ENCODE peak calls at places on chromosome 13, in four cellular contexts. One of them, this sample, is unnamed.

GRCh38 chr13:36815069-36815468 is 4.0 kb upstream of the RFXAP start:
- DNase-seq in heart left ventricle: no peak
- DNase-seq in body of pancreas: no peak
- DNase-seq in A549: no peak
- DNase-seq in this sample: no peak

GRCh38 chr13:112103971-112104872 is 37.3 kb downstream of the SOX1 start:
- DNase-seq in A549: no peak
- DNase-seq in heart left ventricle: no peak
- DNase-seq in body of pancreas: no peak
- DNase-seq in this sample: no peak

GRCh38 chr13:43170497-43170896 is 147.1 kb downstream of the DNAJC15 start:
- DNase-seq in body of pancreas: no peak
- DNase-seq in heart left ventricle: no peak
- DNase-seq in A549: no peak
- DNase-seq in this sample: no peak

GRCh38 chr13:28719656-28720055 is 886 bp upstream of the SLC46A3 start:
- DNase-seq in body of pancreas: no peak
- DNase-seq in A549: no peak
- DNase-seq in heart left ventricle: no peak
- DNase-seq in this sample: no peak

GRCh38 chr13:93951153-93951552 is 528.3 kb downstream of the DCT start:
- DNase-seq in body of pancreas: no peak
- DNase-seq in heart left ventricle: no peak
- DNase-seq in A549: no peak
- DNase-seq in this sample: no peak

GRCh38 chr13:80528733-80529132 is 187.8 kb upstream of the SPRY2 start:
- DNase-seq in A549: no peak
- DNase-seq in heart left ventricle: no peak
- DNase-seq in body of pancreas: no peak
- DNase-seq in this sample: no peak

GRCh38 chr13:102401305-102401704 is 543 bp downstream of the FGF14 start:
- DNase-seq in body of pancreas: no peak
- DNase-seq in A549: no peak
- DNase-seq in heart left ventricle: no peak
- DNase-seq in this sample: no peak

GRCh38 chr13:27336005-27336673 is 65.5 kb downstream of the RASL11A start:
- DNase-seq in heart left ventricle: no peak
- DNase-seq in body of pancreas: no peak
- DNase-seq in A549: no peak
- DNase-seq in this sample: no peak

GRCh38 chr13:111919826-111920225 is 147.1 kb upstream of the SOX1 start:
- DNase-seq in body of pancreas: no peak
- DNase-seq in heart left ventricle: no peak
- DNase-seq in A549: no peak
- DNase-seq in this sample: no peak

GRCh38 chr13:113800576-113800926 is 41.5 kb downstream of the TMEM255B start:
- DNase-seq in A549: no peak
- DNase-seq in body of pancreas: no peak
- DNase-seq in heart left ventricle: no peak
- DNase-seq in this sample: peak; percentile 65

GRCh38 chr13:36293497-36293896 is 4.1 kb downstream of the CCDC169 start:
- DNase-seq in A549: no peak
- DNase-seq in heart left ventricle: no peak
- DNase-seq in body of pancreas: no peak
- DNase-seq in this sample: no peak

GRCh38 chr13:21100994-21101757 is 39.8 kb upstream of the LATS2 start:
- DNase-seq in body of pancreas: no peak
- DNase-seq in A549: no peak
- DNase-seq in heart left ventricle: no peak
- DNase-seq in this sample: no peak

GRCh38 chr13:24220086-24220703 is 59.7 kb downstream of the SPATA13 start:
- DNase-seq in A549: peak; percentile 46
- DNase-seq in body of pancreas: peak; percentile 83
- DNase-seq in heart left ventricle: no peak
- DNase-seq in this sample: no peak

GRCh38 chr13:59103004-59103768 is 1060.5 kb downstream of the DIAPH3 start:
- DNase-seq in A549: no peak
- DNase-seq in heart left ventricle: no peak
- DNase-seq in body of pancreas: no peak
- DNase-seq in this sample: no peak

GRCh38 chr13:79481685-79482052 is 714 bp downstream of the NDFIP2 start:
- DNase-seq in body of pancreas: peak; percentile 37
- DNase-seq in A549: no peak
- DNase-seq in heart left ventricle: no peak
- DNase-seq in this sample: no peak

GRCh38 chr13:102555914-102556553 is 40.8 kb upstream of the TPP2 start:
- DNase-seq in heart left ventricle: no peak
- DNase-seq in body of pancreas: no peak
- DNase-seq in A549: peak; percentile 15
- DNase-seq in this sample: no peak

GRCh38 chr13:76035711-76036110 is 399.6 kb downstream of the LMO7 start:
- DNase-seq in body of pancreas: no peak
- DNase-seq in A549: no peak
- DNase-seq in heart left ventricle: no peak
- DNase-seq in this sample: no peak

GRCh38 chr13:44432595-44432994 is 59.0 kb downstream of the SERP2 start:
- DNase-seq in heart left ventricle: no peak
- DNase-seq in A549: no peak
- DNase-seq in body of pancreas: no peak
- DNase-seq in this sample: no peak

GRCh38 chr13:98461525-98462240 is 115.2 kb downstream of the STK24 start:
- DNase-seq in heart left ventricle: no peak
- DNase-seq in body of pancreas: no peak
- DNase-seq in A549: no peak
- DNase-seq in this sample: no peak

GRCh38 chr13:30113983-30114491 is 193.3 kb downstream of the KATNAL1 start:
- DNase-seq in A549: no peak
- DNase-seq in body of pancreas: peak; percentile 62
- DNase-seq in heart left ventricle: no peak
- DNase-seq in this sample: no peak

GRCh38 chr13:92989301-92989700 is 237.3 kb upstream of the GPC6 start:
- DNase-seq in heart left ventricle: no peak
- DNase-seq in body of pancreas: no peak
- DNase-seq in A549: no peak
- DNase-seq in this sample: no peak

GRCh38 chr13:33446821-33447481 is 161.4 kb upstream of the STARD13 start:
- DNase-seq in A549: no peak
- DNase-seq in body of pancreas: peak; percentile 10
- DNase-seq in heart left ventricle: no peak
- DNase-seq in this sample: no peak

GRCh38 chr13:114118086-114118762 is 14.2 kb downstream of the RASA3 start:
- DNase-seq in heart left ventricle: peak; percentile 19
- DNase-seq in A549: no peak
- DNase-seq in body of pancreas: no peak
- DNase-seq in this sample: peak; percentile 28

GRCh38 chr13:20590568-20590967 is 23.6 kb downstream of the IFT88 start:
- DNase-seq in heart left ventricle: no peak
- DNase-seq in A549: no peak
- DNase-seq in body of pancreas: no peak
- DNase-seq in this sample: no peak

GRCh38 chr13:33494596-33495214 is 209.2 kb upstream of the STARD13 start:
- DNase-seq in body of pancreas: no peak
- DNase-seq in heart left ventricle: no peak
- DNase-seq in A549: no peak
- DNase-seq in this sample: no peak

GRCh38 chr13:102847272-102848234 is 1.7 kb downstream of the ERCC5 start:
- DNase-seq in heart left ventricle: no peak
- DNase-seq in A549: no peak
- DNase-seq in body of pancreas: peak; percentile 13
- DNase-seq in this sample: peak; percentile 77

GRCh38 chr13:50468849-50469669 is 374.4 kb downstream of the DLEU7 start:
- DNase-seq in A549: no peak
- DNase-seq in body of pancreas: no peak
- DNase-seq in heart left ventricle: no peak
- DNase-seq in this sample: no peak

GRCh38 chr13:50124536-50125305 is 109.5 kb downstream of the KCNRG start:
- DNase-seq in A549: peak; percentile 88
- DNase-seq in body of pancreas: peak; percentile 97
- DNase-seq in heart left ventricle: peak; percentile 79
- DNase-seq in this sample: peak; percentile 99

GRCh38 chr13:35723820-35724219 is 247.3 kb upstream of the MAB21L1 start:
- DNase-seq in A549: no peak
- DNase-seq in heart left ventricle: no peak
- DNase-seq in body of pancreas: no peak
- DNase-seq in this sample: no peak

GRCh38 chr13:20389696-20390525 is 135.7 kb downstream of the CRYL1 start:
- DNase-seq in body of pancreas: no peak
- DNase-seq in A549: no peak
- DNase-seq in heart left ventricle: no peak
- DNase-seq in this sample: no peak

GRCh38 chr13:95258619-95259194 is 42.5 kb downstream of the ABCC4 start:
- DNase-seq in heart left ventricle: no peak
- DNase-seq in body of pancreas: no peak
- DNase-seq in A549: peak; percentile 28
- DNase-seq in this sample: no peak

GRCh38 chr13:113088691-113089020 is 16.9 kb upstream of the F7 start:
- DNase-seq in body of pancreas: no peak
- DNase-seq in A549: no peak
- DNase-seq in heart left ventricle: peak; percentile 51
- DNase-seq in this sample: peak; percentile 41

GRCh38 chr13:108755084-108755483 is 125.7 kb downstream of the MYO16 start:
- DNase-seq in A549: no peak
- DNase-seq in body of pancreas: no peak
- DNase-seq in heart left ventricle: no peak
- DNase-seq in this sample: no peak

DNA sequence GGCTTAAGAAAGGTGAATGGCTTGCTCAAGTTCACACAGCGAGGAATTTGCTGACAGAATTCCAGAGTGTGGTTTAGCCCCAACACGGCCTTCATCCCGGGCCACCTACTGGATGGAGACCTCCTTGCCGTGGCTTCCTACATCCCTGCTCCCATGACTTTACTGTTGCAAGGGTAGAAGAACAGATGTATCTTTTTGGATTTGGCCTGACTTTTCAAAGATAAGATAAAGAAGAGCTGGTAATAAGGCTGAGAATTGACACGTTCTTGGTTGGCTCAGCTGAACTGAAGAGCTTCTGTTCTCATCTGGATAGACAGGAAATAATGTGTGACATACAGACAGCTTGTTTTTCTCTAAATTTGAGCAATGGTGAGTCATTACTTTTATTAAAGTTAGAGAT is 113.1 kb downstream of the KLF5 start:
- DNase-seq in body of pancreas: no peak
- DNase-seq in heart left ventricle: no peak
- DNase-seq in A549: no peak
- DNase-seq in this sample: no peak
- H3K4me1 ChIP-seq in body of pancreas: no peaks in the 10 kb centered on the region
- H3K4me1 ChIP-seq in heart left ventricle: no peaks in the 10 kb centered on the region
- H3K4me1 ChIP-seq in A549: peaks cover 19% of the 10 kb centered on the region
- H3K4me1 ChIP-seq in this sample: no peaks in the 10 kb centered on the region

GRCh38 chr13:83008496-83008895 is 873.8 kb downstream of the SLITRK1 start:
- DNase-seq in A549: no peak
- DNase-seq in body of pancreas: no peak
- DNase-seq in heart left ventricle: no peak
- DNase-seq in this sample: no peak
- TF ChIP-seq POLR2A in A549: no peak
- TF ChIP-seq POLR2A in body of pancreas: no peak
- TF ChIP-seq POLR2A in heart left ventricle: no peak
- TF ChIP-seq POLR2A in this sample: no peak

GRCh38 chr13:85379433-85379832 is 419.8 kb downstream of the SLITRK6 start:
- DNase-seq in heart left ventricle: no peak
- DNase-seq in A549: no peak
- DNase-seq in body of pancreas: no peak
- DNase-seq in this sample: no peak

GRCh38 chr13:85381082-85381481 is 418.1 kb downstream of the SLITRK6 start:
- DNase-seq in body of pancreas: no peak
- DNase-seq in heart left ventricle: no peak
- DNase-seq in A549: no peak
- DNase-seq in this sample: no peak

GRCh38 chr13:85373322-85373721 is 425.9 kb downstream of the SLITRK6 start:
- DNase-seq in A549: no peak
- DNase-seq in heart left ventricle: no peak
- DNase-seq in body of pancreas: no peak
- DNase-seq in this sample: no peak

GRCh38 chr13:85379991-85380390 is 419.2 kb downstream of the SLITRK6 start:
- DNase-seq in body of pancreas: no peak
- DNase-seq in A549: no peak
- DNase-seq in heart left ventricle: no peak
- DNase-seq in this sample: no peak

DNA sequence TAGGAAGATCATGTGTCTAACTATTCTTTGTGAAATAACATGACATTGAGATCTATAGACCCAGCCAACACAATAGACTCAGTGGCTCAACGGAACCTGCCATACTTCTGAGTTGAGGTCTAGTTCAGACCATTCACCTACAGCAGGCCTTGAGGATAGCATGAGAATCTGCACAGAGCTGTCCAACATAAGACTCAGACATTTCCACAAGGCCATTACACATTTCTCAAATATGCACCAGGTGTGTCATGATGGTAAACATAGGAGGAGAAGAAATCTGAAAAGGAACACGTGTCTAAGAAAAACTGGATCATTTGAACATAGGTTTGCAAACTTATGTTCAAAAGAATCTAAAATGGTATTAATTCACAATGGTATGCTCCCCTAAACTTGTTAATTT is 421.4 kb downstream of the SLITRK6 start:
- DNase-seq in heart left ventricle: no peak
- DNase-seq in body of pancreas: no peak
- DNase-seq in A549: no peak
- DNase-seq in this sample: no peak
- H3K4me1 ChIP-seq in heart left ventricle: no peaks in the 10 kb centered on the region
- H3K4me1 ChIP-seq in body of pancreas: no peaks in the 10 kb centered on the region
- H3K4me1 ChIP-seq in A549: no peaks in the 10 kb centered on the region
- H3K4me1 ChIP-seq in this sample: no peaks in the 10 kb centered on the region

DNA sequence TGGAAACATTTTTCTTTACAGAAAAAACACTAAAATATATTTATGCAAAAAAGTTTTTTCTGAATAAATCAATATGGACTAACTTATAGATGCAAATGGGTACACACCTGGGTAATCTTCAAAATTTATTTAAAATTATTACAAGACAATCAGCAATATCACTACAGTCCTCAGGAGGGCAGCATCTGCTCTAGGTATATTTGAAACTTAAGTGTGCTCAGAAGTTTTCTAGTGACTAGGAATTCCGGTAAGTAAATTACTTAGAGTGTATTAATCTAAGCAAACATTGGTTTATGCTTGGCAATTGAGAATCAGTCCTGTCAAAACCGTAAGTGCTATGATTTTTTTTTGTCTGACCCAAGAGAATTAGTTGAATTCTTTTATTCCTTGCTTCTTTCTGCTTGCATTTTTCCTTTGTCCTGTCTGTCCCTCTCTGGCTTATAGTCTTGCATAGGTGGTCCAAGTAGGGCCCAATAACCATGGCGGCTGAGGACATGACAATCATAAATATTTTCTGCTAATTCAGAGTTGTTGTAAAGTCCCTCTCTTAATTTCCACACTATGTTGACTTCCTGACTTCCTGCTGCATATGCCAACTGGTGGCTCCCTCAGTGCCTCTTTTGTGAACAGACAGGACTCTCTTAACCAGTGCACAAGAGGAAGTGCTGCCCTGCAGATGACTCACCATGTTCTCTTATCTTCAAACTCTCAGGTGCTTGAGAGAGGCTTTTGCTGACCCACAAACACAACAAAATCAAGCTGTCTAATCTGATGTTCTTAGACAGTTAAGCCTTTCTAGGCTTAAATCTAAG is 82.2 kb downstream of the SLAIN1 start:
- DNase-seq in A549: peak; percentile 1
- DNase-seq in body of pancreas: peak; percentile 34
- DNase-seq in heart left ventricle: no peak
- DNase-seq in this sample: no peak
- TF ChIP-seq POLR2A in A549: no peak
- TF ChIP-seq POLR2A in body of pancreas: no peak
- TF ChIP-seq POLR2A in heart left ventricle: no peak
- TF ChIP-seq POLR2A in this sample: no peak

This sample was measured in spleen.